ENCODE peak calls at places on chromosome 6, in four cellular contexts. Y is GM12878, M is GM12891, G is K562. K is an unnamed sample.

GRCh38 chr6:105917038-105917695 is 169.0 kb upstream of the PRDM1 start:
- DNase-seq in Y (no peak), M (no peak), G (no peak), K (no peak)

GRCh38 chr6:144334150-144334708 is 49.1 kb downstream of the UTRN start:
- DNase-seq in Y (no peak), M (no peak), G (no peak), K (peak)

GRCh38 chr6:50113114-50113857 is 63.6 kb upstream of the DEFB112 start:
- DNase-seq in Y (no peak), M (no peak), G (no peak), K (no peak)

GRCh38 chr6:31945507-31946369 is at the start of gene CFB:
- DNase-seq in Y (no peak), M (no peak), G (no peak), K (no peak)

GRCh38 chr6:322205-322930 is 30.1 kb downstream of the DUSP22 start:
- DNase-seq in Y (no peak), M (no peak), G (peak), K (no peak)

GRCh38 chr6:98787401-98787800 is 47.0 kb upstream of the POU3F2 start:
- DNase-seq in Y (no peak), M (no peak), G (no peak), K (no peak)

GRCh38 chr6:82374481-82374880 is 10.9 kb downstream of the TPBG start:
- DNase-seq in Y (no peak), M (no peak), G (no peak), K (no peak)

GRCh38 chr6:128204621-128205020 is 303.8 kb upstream of the THEMIS start:
- DNase-seq in Y (no peak), M (no peak), G (no peak), K (no peak)

GRCh38 chr6:811806-812205 is 118.9 kb upstream of the EXOC2 start:
- DNase-seq in Y (no peak), M (no peak), G (no peak), K (no peak)

GRCh38 chr6:147173675-147174339 is 30.4 kb upstream of the STXBP5 start:
- DNase-seq in Y (no peak), M (no peak), G (no peak), K (no peak)

GRCh38 chr6:42292002-42292735 is 74.5 kb upstream of the MRPS10 start:
- DNase-seq in Y (no peak), M (no peak), G (no peak), K (no peak)

GRCh38 chr6:43728586-43728985 is 41.0 kb upstream of the MRPS18A start:
- DNase-seq in Y (no peak), M (no peak), G (no peak), K (no peak)

GRCh38 chr6:105522626-105523322 is 119.9 kb upstream of the PREP start:
- DNase-seq in Y (no peak), M (no peak), G (peak), K (no peak)

GRCh38 chr6:26215200-26216014 is 128.2 kb downstream of the HFE start:
- DNase-seq in Y (no peak), M (no peak), G (no peak), K (no peak)

GRCh38 chr6:143110572-143110971 is 49.9 kb downstream of the AIG1 start:
- DNase-seq in Y (no peak), M (no peak), G (no peak), K (no peak)

GRCh38 chr6:168342626-168343025 is 23.0 kb upstream of the DACT2 start:
- DNase-seq in Y (no peak), M (no peak), G (no peak), K (no peak)

GRCh38 chr6:148790404-148790803 is 43.6 kb downstream of the UST start:
- DNase-seq in Y (no peak), M (no peak), G (no peak), K (no peak)

GRCh38 chr6:63434936-63435335 is 115.2 kb upstream of the LGSN start:
- DNase-seq in Y (no peak), M (no peak), G (no peak), K (no peak)

GRCh38 chr6:88220493-88220892 is 54.3 kb upstream of the CNR1 start:
- DNase-seq in Y (no peak), M (no peak), G (peak), K (no peak)

GRCh38 chr6:111806561-111807497 is 66.4 kb downstream of the FYN start:
- DNase-seq in Y (no peak), M (no peak), G (no peak), K (no peak)

GRCh38 chr6:134925800-134926199 is 24.1 kb downstream of the ALDH8A1 start:
- DNase-seq in Y (no peak), M (no peak), G (no peak), K (no peak)

GRCh38 chr6:125099211-125100017 is 54.2 kb upstream of the TPD52L1 start:
- DNase-seq in Y (no peak), M (no peak), G (peak), K (no peak)

GRCh38 chr6:84791233-84791632 is 26.8 kb upstream of the TBX18 start:
- DNase-seq in Y (no peak), M (no peak), G (peak), K (no peak)

GRCh38 chr6:106688177-106688951 is 59.0 kb downstream of the QRSL1 start:
- DNase-seq in Y (peak), M (no peak), G (no peak), K (no peak)

GRCh38 chr6:108260126-108260808 is 573 bp downstream of the SNX3 start:
- DNase-seq in Y (peak), M (peak), G (peak), K (peak)

GRCh38 chr6:89411269-89412070 is 603 bp downstream of the RRAGD start:
- DNase-seq in Y (no peak), M (peak), G (peak), K (no peak)

GRCh38 chr6:133799043-133799442 is 89.9 kb upstream of the TCF21 start:
- DNase-seq in Y (no peak), M (no peak), G (no peak), K (no peak)

GRCh38 chr6:169974663-169975062 is 223.2 kb downstream of the ERMARD start:
- DNase-seq in Y (no peak), M (no peak), G (no peak), K (no peak)

GRCh38 chr6:24330137-24330732 is 27.6 kb downstream of the DCDC2 start:
- DNase-seq in Y (no peak), M (no peak), G (no peak), K (no peak)

GRCh38 chr6:85864453-85865401 is 222.0 kb upstream of the SYNCRIP start:
- DNase-seq in Y (no peak), M (no peak), G (no peak), K (no peak)

GRCh38 chr6:138520463-138520862 is 21.2 kb upstream of the NHSL1 start:
- DNase-seq in Y (no peak), M (no peak), G (no peak), K (no peak)

GRCh38 chr6:167962717-167963116 is 34.8 kb upstream of the KIF25 start:
- DNase-seq in Y (no peak), M (no peak), G (no peak), K (no peak)

GRCh38 chr6:47352169-47352568 is 42.5 kb upstream of the TNFRSF21 start:
- DNase-seq in Y (no peak), M (no peak), G (peak), K (no peak)

GRCh38 chr6:27970444-27970843 is 13.4 kb downstream of the OR2B6 start:
- DNase-seq in Y (no peak), M (no peak), G (no peak), K (no peak)

GRCh38 chr6:30295844-30296243 is 30.9 kb upstream of the TRIM39 start:
- DNase-seq in Y (no peak), M (no peak), G (no peak), K (no peak)

DNA sequence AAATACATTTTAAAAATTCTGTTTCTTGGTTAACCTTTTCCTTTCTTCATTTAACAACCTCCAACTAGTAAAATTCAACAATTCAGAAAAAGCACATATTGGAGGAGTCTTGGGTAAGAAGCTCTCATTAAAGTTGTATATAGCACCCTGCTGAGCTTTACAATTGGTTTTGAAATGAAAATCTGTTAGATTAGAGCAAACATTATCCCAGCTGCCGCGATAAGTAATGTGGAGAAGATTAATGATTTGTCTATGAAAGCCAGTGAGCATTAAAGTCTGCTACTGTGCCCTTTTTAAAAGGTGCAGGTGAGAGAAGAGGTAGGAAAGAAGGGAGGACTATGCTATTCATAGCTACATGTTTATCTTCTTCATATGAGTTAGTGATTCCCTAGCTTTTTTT is 201.5 kb downstream of the ZFAND3 start:
- DNase-seq in Y (no peak), M (no peak), G (no peak), K (no peak)
- TF ChIP-seq SPI1 in Y (no peak), M (no peak), G (no peak), K (no peak)

GRCh38 chr6:34867484-34867883 is 20.4 kb downstream of the TAF11 start:
- DNase-seq in Y (no peak), M (no peak), G (no peak), K (no peak)
- TF ChIP-seq SPI1 in Y (no peak), M (no peak), G (no peak), K (no peak)

DNA sequence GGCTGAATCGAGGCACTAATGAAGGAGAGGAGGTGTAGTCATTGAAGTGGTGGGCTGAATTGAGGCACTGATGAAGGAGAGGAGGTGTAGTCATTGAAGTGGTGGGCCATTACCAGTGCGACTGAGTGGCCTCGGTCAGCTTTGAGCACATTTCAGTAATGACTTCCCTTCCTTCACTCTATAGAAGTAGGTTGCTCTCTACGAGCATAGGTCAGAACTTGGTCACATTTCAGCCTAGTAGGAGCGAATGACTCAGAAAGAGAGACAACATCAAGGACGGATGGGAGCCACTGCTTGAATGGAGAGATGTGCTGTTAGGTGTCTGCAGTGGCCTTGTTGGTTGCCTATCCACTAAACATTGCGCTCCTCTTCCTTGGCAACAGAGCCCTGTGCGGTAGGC is 39.5 kb downstream of the ZDHHC14 start:
- DNase-seq in Y (no peak), M (no peak), G (no peak), K (no peak)
- TF ChIP-seq SPI1 in Y (no peak), M (no peak), G (no peak), K (no peak)

DNA sequence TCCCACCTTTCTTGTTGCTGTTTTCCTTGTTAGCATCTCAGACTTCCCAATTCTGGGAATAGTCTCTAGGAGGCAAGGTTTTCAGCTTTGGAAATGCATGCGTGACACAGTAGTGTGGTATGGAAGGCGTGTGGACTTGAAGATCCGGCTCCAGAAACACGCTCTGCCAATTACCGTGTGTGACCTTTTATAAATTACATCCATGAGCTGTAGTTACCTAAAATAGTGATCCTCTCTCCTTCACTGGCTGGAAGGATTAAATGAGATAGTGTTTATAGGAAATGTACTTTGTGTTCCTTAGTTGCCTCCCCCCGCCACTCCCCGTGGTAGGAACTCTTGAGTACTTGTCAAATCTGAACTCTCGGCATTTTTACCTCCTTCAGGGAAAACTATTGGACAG is 13.0 kb downstream of the E2F3 start:
- DNase-seq in Y (no peak), M (no peak), G (no peak), K (no peak)
- TF ChIP-seq SPI1 in Y (no peak), M (no peak), G (no peak), K (no peak)

GRCh38 chr6:4225207-4225872 is 90.0 kb upstream of the ECI2 start:
- DNase-seq in Y (no peak), M (no peak), G (no peak), K (no peak)

GRCh38 chr6:4224082-4224978 is 89.0 kb upstream of the ECI2 start:
- DNase-seq in Y (no peak), M (no peak), G (no peak), K (no peak)

GRCh38 chr6:4220619-4221018 is 85.2 kb upstream of the ECI2 start:
- DNase-seq in Y (no peak), M (no peak), G (no peak), K (no peak)
- TF ChIP-seq SPI1 in Y (no peak), M (no peak), G (no peak), K (no peak)

DNA sequence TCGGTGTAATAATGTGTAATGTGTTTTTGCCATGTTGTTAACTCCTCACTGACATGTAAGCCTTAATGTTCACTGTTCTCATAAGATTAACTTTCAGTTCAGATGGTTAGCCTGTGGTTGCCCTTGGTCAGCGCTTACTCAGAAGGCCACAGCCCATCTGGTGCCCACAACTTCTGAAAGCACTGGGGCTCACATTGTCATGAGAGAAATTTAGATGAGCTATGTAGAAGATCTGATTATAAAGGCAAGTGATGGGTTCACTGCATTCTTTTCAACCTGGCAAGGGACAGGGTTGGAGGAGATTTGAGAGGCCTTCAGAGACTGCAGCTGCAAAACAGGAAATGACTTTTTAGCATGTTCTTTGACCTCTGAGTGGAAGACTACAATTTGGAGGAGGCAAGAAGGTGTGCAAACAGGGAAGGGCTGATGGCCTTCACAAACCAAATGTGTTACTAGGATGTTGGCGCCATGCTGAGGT is 242.3 kb upstream of the SUPT3H start:
- DNase-seq in Y (no peak), M (no peak), G (no peak), K (no peak)
- TF ChIP-seq SPI1 in Y (no peak), M (no peak), G (no peak), K (peak)

K was measured in HL-60.